ENCODE peak calls at places on chromosomes 2 and 18, in seven cellular contexts. M is stomach, X is esophagus muscularis mucosa, A is uterus, Z is body of pancreas, Y is A549, I is right lobe of liver. H is an unnamed sample.

GRCh38 chr2:159907914-159908313 is 109.9 kb upstream of the CD302 start:
- DNase-seq in I (no peak), Z (no peak), X (no peak), M (no peak), A (no peak), Y (no peak), H (no peak)

GRCh38 chr18:23065234-23065806 is 70.0 kb upstream of the CABLES1 start:
- DNase-seq in Z (no peak), A (no peak), X (no peak), Y (no peak), M (no peak), I (no peak), H (no peak)

GRCh38 chr2:157223624-157224205 is 33.8 kb upstream of the GALNT5 start:
- DNase-seq in A (no peak), X (no peak), I (no peak), Y (no peak), Z (no peak), M (no peak), H (no peak)

GRCh38 chr18:41703744-41704530 is 251.1 kb upstream of the PIK3C3 start:
- DNase-seq in Z (no peak), X (no peak), Y (no peak), I (no peak), M (no peak), A (no peak), H (no peak)

GRCh38 chr2:175838979-175839378 is 163.1 kb downstream of the LNPK start:
- DNase-seq in A (no peak), Y (no peak), I (no peak), X (no peak), Z (no peak), M (no peak), H (no peak)

GRCh38 chr2:142944264-142944663 is 66.8 kb downstream of the KYNU start:
- DNase-seq in X (no peak), Z (no peak), Y (peak; percentile 21), A (no peak), I (no peak), M (no peak), H (no peak)

GRCh38 chr2:235070063-235070706 is 118.4 kb downstream of the SH3BP4 start:
- DNase-seq in M (no peak), A (no peak), I (no peak), X (no peak), Y (no peak), Z (no peak), H (no peak)

GRCh38 chr2:155975734-155976133 is 356.8 kb downstream of the NR4A2 start:
- DNase-seq in M (no peak), A (no peak), Z (no peak), X (no peak), I (no peak), Y (no peak), H (no peak)

GRCh38 chr2:167764772-167765341 is 482.5 kb downstream of the STK39 start:
- DNase-seq in I (no peak), A (no peak), M (no peak), Z (no peak), Y (no peak), X (no peak), H (no peak)

GRCh38 chr2:220096406-220096805 is 469.0 kb downstream of the SLC4A3 start:
- DNase-seq in X (no peak), I (no peak), M (no peak), Y (no peak), A (no peak), Z (no peak), H (peak; percentile 14)

GRCh38 chr18:36772339-36772738 is 56.5 kb downstream of the TPGS2 start:
- DNase-seq in I (no peak), Z (peak; percentile 21), M (no peak), A (no peak), X (no peak), Y (no peak), H (no peak)

GRCh38 chr2:142824756-142825155 is 52.7 kb upstream of the KYNU start:
- DNase-seq in X (no peak), M (no peak), Z (no peak), Y (no peak), A (no peak), I (no peak), H (no peak)

GRCh38 chr2:108324531-108325256 is 36.0 kb downstream of the SULT1C2 start:
- DNase-seq in M (no peak), Y (no peak), A (no peak), X (peak; percentile 50), I (no peak), Z (no peak), H (no peak)

GRCh38 chr2:232447638-232448472 is 8.1 kb upstream of the ALPI start:
- DNase-seq in A (no peak), Y (no peak), Z (no peak), X (no peak), M (no peak), I (peak; percentile 84), H (peak; percentile 65)

GRCh38 chr18:47345291-47345690 is 93.8 kb upstream of the SKOR2 start:
- DNase-seq in A (no peak), M (no peak), Y (no peak), X (no peak), I (no peak), Z (no peak), H (no peak)

GRCh38 chr2:127636248-127637235 is 9.4 kb upstream of the GPR17 start:
- DNase-seq in Y (no peak), Z (no peak), X (no peak), I (no peak), M (no peak), A (no peak), H (no peak)

GRCh38 chr18:47113796-47114540 is 36.3 kb downstream of the HDHD2 start:
- DNase-seq in Z (no peak), Y (no peak), I (no peak), M (no peak), A (no peak), X (no peak), H (no peak)

GRCh38 chr2:55049794-55050132 is 488 bp downstream of the RTN4 start:
- DNase-seq in Y (no peak), A (no peak), X (no peak), I (no peak), Z (no peak), M (no peak), H (no peak)

GRCh38 chr2:241894056-241894641 is 24.6 kb downstream of the RTP5 start:
- DNase-seq in Y (no peak), X (no peak), M (no peak), Z (peak; percentile 90), I (no peak), A (peak; percentile 35), H (no peak)

GRCh38 chr2:38702413-38702812 is 36.5 kb downstream of the GALM start:
- DNase-seq in Y (no peak), X (no peak), A (no peak), I (no peak), Z (no peak), M (no peak), H (no peak)

GRCh38 chr2:196324212-196324611 is 152.8 kb upstream of the STK17B start:
- DNase-seq in I (no peak), X (no peak), Y (no peak), A (no peak), Z (no peak), M (no peak), H (no peak)

GRCh38 chr2:224221455-224221913 is 180.4 kb downstream of the FAM124B start:
- DNase-seq in A (no peak), I (no peak), X (no peak), Y (peak; percentile 73), M (no peak), Z (no peak), H (no peak)

GRCh38 chr2:168278424-168278888 is 31.1 kb upstream of the STK39 start:
- DNase-seq in A (no peak), M (peak; percentile 54), Y (no peak), I (no peak), Z (no peak), X (no peak), H (no peak)

GRCh38 chr2:203870481-203870880 is 2.9 kb downstream of the CTLA4 start:
- DNase-seq in I (no peak), Y (no peak), M (no peak), X (peak; percentile 66), A (no peak), Z (no peak), H (no peak)

GRCh38 chr2:85755122-85756027 is 1.6 kb downstream of the ATOH8 start:
- DNase-seq in Y (no peak), A (no peak), I (no peak), X (no peak), Z (no peak), M (no peak), H (no peak)

DNA sequence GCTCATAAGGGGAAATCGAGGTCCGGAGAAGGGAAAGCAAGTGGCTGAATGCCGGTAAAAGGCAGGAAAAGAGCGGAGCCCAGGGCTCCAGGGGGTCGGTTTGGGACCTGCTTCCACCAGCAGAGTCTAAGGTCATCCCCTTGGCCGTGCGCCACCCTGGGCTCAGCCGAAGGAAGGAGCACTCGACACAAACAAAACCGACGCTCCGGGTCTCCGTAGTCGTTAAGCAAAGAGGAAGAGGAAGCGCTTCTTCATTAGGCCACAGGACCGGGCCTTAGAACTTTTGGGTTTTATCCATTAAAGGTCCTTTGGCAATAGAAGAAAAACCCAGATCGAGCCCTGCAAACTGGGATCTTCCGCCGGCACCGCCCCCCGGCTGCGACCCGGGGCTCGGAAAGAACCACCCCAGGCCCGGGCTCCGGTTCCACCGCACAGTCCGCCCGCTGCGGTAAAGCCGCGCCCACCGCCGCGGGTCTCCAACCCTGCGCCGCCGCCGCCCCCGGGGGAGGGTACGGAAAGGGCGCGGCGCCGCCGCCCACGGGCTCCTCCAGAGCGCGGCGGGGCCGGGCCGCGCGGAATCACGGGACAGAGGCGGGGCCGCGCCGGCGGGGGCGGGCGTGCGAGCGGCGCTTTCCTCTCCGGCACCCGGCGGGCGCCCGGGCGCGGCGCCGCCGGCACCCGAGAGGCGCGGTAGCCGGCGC is at the start of gene TTL:
- DNase-seq in Y (peak; percentile 69), X (no peak), A (peak; percentile 58), M (peak; percentile 78), Z (peak; percentile 75), I (peak; percentile 85), H (no peak)
- TF ChIP-seq POLR2A in Y (peak; percentile 48), X (no peak), A (peak; percentile 48), M (no peak), Z (no peak), I (peak; percentile 40), H (no peak)

DNA sequence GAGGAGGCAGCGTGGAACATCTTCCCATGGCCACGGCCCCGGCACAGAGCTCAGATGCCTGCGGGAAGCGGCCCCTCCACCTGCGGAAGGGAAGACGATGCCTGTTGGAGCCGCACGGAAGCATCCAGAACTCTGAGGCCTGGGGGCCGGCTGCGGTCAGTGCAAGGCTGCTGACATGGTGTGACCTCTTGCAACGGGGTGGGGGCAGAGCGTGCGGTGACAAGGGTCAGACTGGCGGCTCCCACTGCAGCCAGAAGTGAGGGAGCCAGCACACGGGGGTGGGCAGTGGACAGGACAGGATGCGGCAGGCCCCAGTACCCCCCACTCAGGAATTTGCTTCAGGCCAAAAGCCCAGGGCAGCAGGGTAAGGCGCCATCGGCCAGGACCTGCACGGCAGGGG is 48.8 kb downstream of the SLC66A2 start:
- DNase-seq in M (no peak), I (no peak), A (no peak), X (no peak), Y (no peak), Z (no peak), H (no peak)
- H3K9me3 ChIP-seq in M (peaks cover 15% of the 10 kb centered on the region), I (no peaks in the 10 kb centered on the region), A (peaks cover 15% of the 10 kb centered on the region), X (peaks cover 20% of the 10 kb centered on the region), Y (peaks cover 13% of the 10 kb centered on the region), Z (peaks cover 23% of the 10 kb centered on the region), H (peaks cover 3% of the 10 kb centered on the region)

GRCh38 chr2:26701596-26701995 is 9.1 kb downstream of the KCNK3 start:
- DNase-seq in I (no peak), M (no peak), Y (no peak), Z (no peak), X (no peak), A (no peak), H (no peak)
- H3K27ac ChIP-seq in I (no peak overlapping the region), M (no peak overlapping the region), Y (no peak overlapping the region), Z (no peak overlapping the region), X (no peak overlapping the region), A (no peak overlapping the region), H (no peak overlapping the region)

GRCh38 chr2:150485114-150485870 is 2.2 kb downstream of the RND3 start:
- DNase-seq in Y (peak; percentile 41), X (no peak), M (peak; percentile 89), A (peak; percentile 53), Z (peak; percentile 85), I (peak; percentile 87), H (peak; percentile 97)
- TF ChIP-seq POLR2A in Y (peak; percentile 7), X (no peak), M (no peak), A (peak; percentile 41), Z (peak; percentile 76), I (peak; percentile 37), H (peak; percentile 42)